ENCODE peak calls at places on chromosomes 6 and 20, in four cellular contexts. A is heart left ventricle, R is breast epithelium, X is adrenal gland. W is an unnamed sample. For H3K4me1, the result is how much of the 10 kb centered on the place peaks cover.

GRCh38 chr6:3230275-3231212 is 3.1 kb upstream of the TUBB2B start:
- DNase-seq in A (no peak), R (no peak), X (no peak), W (no peak)

GRCh38 chr6:88970301-88970700 is 6.9 kb upstream of the RNGTT start:
- DNase-seq in A (no peak), R (no peak), X (no peak), W (no peak)

GRCh38 chr6:170464524-170464979 is 88.6 kb downstream of the PSMB1 start:
- DNase-seq in A (no peak), R (no peak), X (no peak), W (no peak)

GRCh38 chr20:45111799-45112471 is 3.0 kb downstream of the WFDC5 start:
- DNase-seq in A (no peak), R (no peak), X (no peak), W (no peak)

GRCh38 chr6:3882865-3883264 is 33.7 kb downstream of the FAM50B start:
- DNase-seq in A (no peak), R (no peak), X (no peak), W (no peak)

GRCh38 chr6:136087986-136088385 is 162.1 kb downstream of the MTFR2 start:
- DNase-seq in A (no peak), R (no peak), X (no peak), W (no peak)

GRCh38 chr20:63673951-63674350 is 15.8 kb downstream of the RTEL1 start:
- DNase-seq in A (peak), R (no peak), X (no peak), W (no peak)

GRCh38 chr6:105476978-105477377 is 74.1 kb upstream of the PREP start:
- DNase-seq in A (no peak), R (no peak), X (no peak), W (no peak)

GRCh38 chr20:50776122-50776795 is 18.6 kb upstream of the BCAS4 start:
- DNase-seq in A (no peak), R (peak), X (no peak), W (no peak)

GRCh38 chr6:67160820-67161219 is 1453.8 kb upstream of the EYS start:
- DNase-seq in A (no peak), R (no peak), X (no peak), W (no peak)

GRCh38 chr6:139289233-139289632 is 2.6 kb downstream of the TXLNB start:
- DNase-seq in A (no peak), R (no peak), X (no peak), W (no peak)

GRCh38 chr6:139290787-139291294 is 957 bp downstream of the TXLNB start:
- DNase-seq in A (no peak), R (no peak), X (peak), W (no peak)

GRCh38 chr6:139287868-139288267 is 3.9 kb downstream of the TXLNB start:
- DNase-seq in A (no peak), R (no peak), X (no peak), W (no peak)

GRCh38 chr6:139285590-139285989 is 6.2 kb downstream of the TXLNB start:
- DNase-seq in A (no peak), R (no peak), X (no peak), W (no peak)

DNA sequence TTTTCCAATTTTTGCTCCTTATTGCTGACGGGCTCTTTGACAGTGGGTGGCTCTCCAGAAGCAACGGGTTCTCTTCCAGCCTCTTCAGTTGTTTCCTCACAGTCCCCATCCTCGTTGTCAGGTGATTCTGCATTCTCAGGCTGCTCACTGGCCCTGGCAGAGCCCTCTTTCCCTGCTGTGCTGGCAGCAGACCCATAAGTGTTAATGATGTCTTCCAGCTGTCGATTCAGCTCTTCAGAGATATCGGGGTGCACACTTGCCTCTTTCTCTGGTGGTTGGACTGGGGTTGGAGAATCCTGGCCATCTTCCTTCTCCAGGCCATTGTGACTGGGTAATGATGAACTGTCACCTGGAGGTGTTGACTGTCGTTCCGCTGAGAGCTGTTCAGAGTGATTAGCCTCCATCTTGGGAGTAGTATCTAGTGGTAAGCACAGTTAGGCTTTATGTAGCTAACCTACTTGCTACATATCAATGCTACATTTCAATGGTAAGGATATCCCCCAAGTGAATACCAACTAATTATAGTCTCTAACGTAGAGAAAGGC is 3.2 kb downstream of the TXLNB start:
- DNase-seq in A (peak), R (no peak), X (no peak), W (no peak)
- H3K4me1 ChIP-seq in A (under half), R (under half), X (under half), W (under half)

GRCh38 chr20:11277170-11277569 is 603.4 kb upstream of the JAG1 start:
- DNase-seq in A (no peak), R (no peak), X (no peak), W (no peak)
- TF ChIP-seq POLR2A in A (no peak), R (no peak), X (no peak), W (no peak)

GRCh38 chr20:57005146-57005933 is 261.1 kb downstream of the BMP7 start:
- DNase-seq in A (no peak), R (no peak), X (no peak), W (no peak)

GRCh38 chr20:57008217-57008616 is 258.2 kb downstream of the BMP7 start:
- DNase-seq in A (no peak), R (no peak), X (no peak), W (no peak)

GRCh38 chr20:57006411-57007170 is 259.9 kb downstream of the BMP7 start:
- DNase-seq in A (no peak), R (no peak), X (no peak), W (no peak)

GRCh38 chr20:57009355-57009754 is 257.1 kb downstream of the BMP7 start:
- DNase-seq in A (no peak), R (no peak), X (no peak), W (no peak)

DNA sequence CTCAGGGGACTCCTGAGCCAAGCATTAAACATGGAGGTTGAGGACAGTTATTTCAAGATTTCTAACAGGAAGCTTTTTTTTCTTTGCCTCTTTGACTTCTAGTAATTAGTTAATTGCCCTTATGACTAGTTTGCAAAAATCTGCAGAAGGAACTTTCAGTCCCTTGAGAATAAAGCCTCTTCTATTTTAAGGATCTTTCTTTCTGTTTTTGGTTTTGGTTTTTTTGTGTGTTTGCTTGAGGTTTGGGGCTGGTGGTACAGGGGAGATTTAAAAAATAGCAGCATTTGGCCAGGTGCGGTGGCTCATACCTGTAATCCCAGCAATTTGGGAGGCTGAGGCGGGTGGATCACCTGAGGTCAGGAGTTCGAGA is 259.3 kb downstream of the BMP7 start:
- DNase-seq in A (no peak), R (no peak), X (no peak), W (no peak)
- H3K4me1 ChIP-seq in A (under half), R (under half), X (under half), W (under half)

GRCh38 chr20:62121776-62122658 is at the start of gene LSM14B:
- DNase-seq in A (peak), R (peak), X (peak), W (peak)
- TF ChIP-seq POLR2A in A (no peak), R (no peak), X (peak), W (peak)

GRCh38 chr20:5831539-5832237 is 81.5 kb downstream of the SHLD1 start:
- DNase-seq in A (no peak), R (no peak), X (no peak), W (no peak)
- H3K4me1 ChIP-seq in A (under half), R (under half), X (half or more), W (under half)

GRCh38 chr6:37357288-37357687 is 3.5 kb downstream of the RNF8 start:
- DNase-seq in A (no peak), R (no peak), X (no peak), W (no peak)
- TF ChIP-seq POLR2A in A (no peak), R (no peak), X (no peak), W (no peak)

GRCh38 chr6:36929152-36929551 is 25.4 kb upstream of the PI16 start:
- DNase-seq in A (no peak), R (no peak), X (peak), W (no peak)
- H3K4me1 ChIP-seq in A (under half), R (under half), X (under half), W (under half)

GRCh38 chr20:31542963-31543362 is 28.7 kb downstream of the HM13 start:
- DNase-seq in A (no peak), R (no peak), X (no peak), W (no peak)

GRCh38 chr20:31544600-31544999 is 30.4 kb downstream of the HM13 start:
- DNase-seq in A (no peak), R (no peak), X (no peak), W (no peak)

GRCh38 chr20:31540406-31540805 is 26.2 kb downstream of the HM13 start:
- DNase-seq in A (no peak), R (no peak), X (no peak), W (no peak)

GRCh38 chr20:31543966-31544598 is 29.8 kb downstream of the HM13 start:
- DNase-seq in A (no peak), R (no peak), X (peak), W (no peak)

GRCh38 chr20:31542201-31542842 is 28.1 kb downstream of the HM13 start:
- DNase-seq in A (no peak), R (no peak), X (no peak), W (no peak)
- TF ChIP-seq POLR2A in A (no peak), R (no peak), X (no peak), W (no peak)

DNA sequence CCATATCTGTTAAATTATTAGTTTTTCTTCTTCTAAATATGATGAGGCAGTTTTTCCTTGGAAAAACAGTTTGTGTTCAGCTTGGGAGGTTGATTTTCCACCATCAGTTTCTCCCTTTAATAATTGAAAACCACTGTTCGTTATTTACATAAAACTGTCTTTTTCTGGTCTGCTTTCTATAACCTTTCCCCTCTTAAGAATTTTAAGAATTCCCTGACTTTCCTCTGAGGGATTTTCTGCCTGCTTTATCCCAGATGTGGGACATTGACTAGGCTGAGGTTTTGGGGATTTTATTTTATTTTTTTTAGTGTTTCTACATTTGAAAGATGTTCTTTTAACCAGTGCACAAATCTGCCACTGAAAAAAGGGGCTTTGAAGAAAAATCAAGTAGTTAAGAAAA is 27.2 kb downstream of the DSE start:
- DNase-seq in A (no peak), R (no peak), X (no peak), W (no peak)
- H3K4me1 ChIP-seq in A (under half), R (under half), X (under half), W (under half)

DNA sequence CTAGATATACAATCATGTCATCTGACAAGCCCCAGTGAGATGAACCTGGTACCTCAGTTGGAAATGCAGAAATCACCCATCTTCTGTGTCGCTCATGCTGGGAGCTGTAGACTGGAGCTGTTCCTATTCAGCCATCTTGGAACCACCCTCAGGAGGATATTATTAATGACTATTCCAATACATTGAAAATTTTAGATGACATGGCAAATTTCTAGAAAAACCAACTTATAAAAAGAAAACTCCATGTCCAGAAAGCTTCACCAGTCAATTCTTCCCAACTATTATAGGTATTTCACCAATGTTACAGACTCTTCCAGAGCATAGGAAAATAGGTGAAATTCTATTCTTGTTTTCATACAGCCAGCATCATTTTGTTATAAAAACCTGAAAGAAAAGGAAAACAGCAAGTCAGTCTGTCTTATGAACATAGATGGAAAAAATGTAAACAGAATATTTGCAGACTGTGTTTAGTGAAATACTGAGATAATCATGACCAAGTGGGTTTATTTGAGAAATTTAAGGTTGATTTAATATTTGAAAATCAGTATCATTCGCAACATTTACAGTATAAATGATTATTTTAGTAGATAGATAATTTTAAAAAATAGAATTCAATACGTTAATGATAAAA is 43.3 kb downstream of the ATRN start:
- DNase-seq in A (no peak), R (no peak), X (no peak), W (no peak)
- TF ChIP-seq POLR2A in A (no peak), R (no peak), X (no peak), W (no peak)